ENCODE peak calls at places on chromosomes 7 and 10, in ten cellular contexts. One of them, this sample, is unnamed.

GRCh38 chr10:2222631-2223030 is 485.3 kb upstream of the ADARB2 start:
- DNase-seq in HL-60: no peak
- DNase-seq in spleen: no peak
- DNase-seq in prostate gland: no peak
- DNase-seq in HCT116: no peak
- DNase-seq in Panc1: no peak
- DNase-seq in suprapubic skin: no peak
- DNase-seq in stomach: no peak
- DNase-seq in GM12891: no peak
- DNase-seq in transverse colon: no peak
- DNase-seq in this sample: no peak

GRCh38 chr7:71739520-71740195 is 607.7 kb downstream of the GALNT17 start:
- DNase-seq in HL-60: no peak
- DNase-seq in spleen: no peak
- DNase-seq in prostate gland: no peak
- DNase-seq in HCT116: no peak
- DNase-seq in Panc1: no peak
- DNase-seq in suprapubic skin: no peak
- DNase-seq in stomach: no peak
- DNase-seq in GM12891: no peak
- DNase-seq in transverse colon: no peak
- DNase-seq in this sample: no peak

GRCh38 chr10:108249940-108250339 is 1085.4 kb upstream of the SORCS1 start:
- DNase-seq in HL-60: no peak
- DNase-seq in spleen: no peak
- DNase-seq in prostate gland: no peak
- DNase-seq in HCT116: no peak
- DNase-seq in Panc1: no peak
- DNase-seq in suprapubic skin: no peak
- DNase-seq in stomach: no peak
- DNase-seq in GM12891: no peak
- DNase-seq in transverse colon: no peak
- DNase-seq in this sample: no peak

GRCh38 chr10:123150229-123150985 is 2.5 kb downstream of the HMX2 start:
- DNase-seq in HL-60: no peak
- DNase-seq in spleen: no peak
- DNase-seq in prostate gland: no peak
- DNase-seq in HCT116: no peak
- DNase-seq in Panc1: no peak
- DNase-seq in suprapubic skin: no peak
- DNase-seq in stomach: no peak
- DNase-seq in GM12891: no peak
- DNase-seq in transverse colon: no peak
- DNase-seq in this sample: no peak

GRCh38 chr10:21475393-21475792 is 50.1 kb downstream of the SKIDA1 start:
- DNase-seq in HL-60: no peak
- DNase-seq in spleen: no peak
- DNase-seq in prostate gland: no peak
- DNase-seq in HCT116: no peak
- DNase-seq in Panc1: no peak
- DNase-seq in suprapubic skin: no peak
- DNase-seq in stomach: no peak
- DNase-seq in GM12891: no peak
- DNase-seq in transverse colon: no peak
- DNase-seq in this sample: no peak

GRCh38 chr10:34826221-34826620 is 11.1 kb upstream of the PARD3 start:
- DNase-seq in HL-60: no peak
- DNase-seq in spleen: no peak
- DNase-seq in prostate gland: no peak
- DNase-seq in HCT116: peak
- DNase-seq in Panc1: no peak
- DNase-seq in suprapubic skin: no peak
- DNase-seq in stomach: no peak
- DNase-seq in GM12891: no peak
- DNase-seq in transverse colon: no peak
- DNase-seq in this sample: no peak

GRCh38 chr10:103609231-103610082 is 116.0 kb downstream of the NEURL1 start:
- DNase-seq in HL-60: no peak
- DNase-seq in spleen: no peak
- DNase-seq in prostate gland: peak
- DNase-seq in HCT116: no peak
- DNase-seq in Panc1: no peak
- DNase-seq in suprapubic skin: no peak
- DNase-seq in stomach: no peak
- DNase-seq in GM12891: no peak
- DNase-seq in transverse colon: no peak
- DNase-seq in this sample: no peak

GRCh38 chr7:70739646-70740045 is 392.3 kb upstream of the GALNT17 start:
- DNase-seq in HL-60: no peak
- DNase-seq in spleen: no peak
- DNase-seq in prostate gland: no peak
- DNase-seq in HCT116: no peak
- DNase-seq in Panc1: no peak
- DNase-seq in suprapubic skin: no peak
- DNase-seq in stomach: no peak
- DNase-seq in GM12891: no peak
- DNase-seq in transverse colon: no peak
- DNase-seq in this sample: no peak

GRCh38 chr10:70843776-70844489 is 28.2 kb downstream of the SGPL1 start:
- DNase-seq in HL-60: no peak
- DNase-seq in spleen: no peak
- DNase-seq in prostate gland: no peak
- DNase-seq in HCT116: no peak
- DNase-seq in Panc1: no peak
- DNase-seq in suprapubic skin: no peak
- DNase-seq in stomach: no peak
- DNase-seq in GM12891: no peak
- DNase-seq in transverse colon: no peak
- DNase-seq in this sample: no peak

GRCh38 chr7:135170223-135170997 is at the start of gene CYREN:
- DNase-seq in HL-60: peak
- DNase-seq in spleen: peak
- DNase-seq in prostate gland: peak
- DNase-seq in HCT116: peak
- DNase-seq in Panc1: peak
- DNase-seq in suprapubic skin: peak
- DNase-seq in stomach: peak
- DNase-seq in GM12891: peak
- DNase-seq in transverse colon: peak
- DNase-seq in this sample: no peak

GRCh38 chr10:109895095-109895818 is 28.1 kb downstream of the XPNPEP1 start:
- DNase-seq in HL-60: no peak
- DNase-seq in spleen: no peak
- DNase-seq in prostate gland: no peak
- DNase-seq in HCT116: no peak
- DNase-seq in Panc1: no peak
- DNase-seq in suprapubic skin: no peak
- DNase-seq in stomach: peak
- DNase-seq in GM12891: no peak
- DNase-seq in transverse colon: no peak
- DNase-seq in this sample: no peak

GRCh38 chr7:90250601-90251303 is 5.8 kb downstream of the CFAP69 start:
- DNase-seq in HL-60: no peak
- DNase-seq in spleen: no peak
- DNase-seq in prostate gland: no peak
- DNase-seq in HCT116: no peak
- DNase-seq in Panc1: no peak
- DNase-seq in suprapubic skin: no peak
- DNase-seq in stomach: no peak
- DNase-seq in GM12891: no peak
- DNase-seq in transverse colon: no peak
- DNase-seq in this sample: no peak

DNA sequence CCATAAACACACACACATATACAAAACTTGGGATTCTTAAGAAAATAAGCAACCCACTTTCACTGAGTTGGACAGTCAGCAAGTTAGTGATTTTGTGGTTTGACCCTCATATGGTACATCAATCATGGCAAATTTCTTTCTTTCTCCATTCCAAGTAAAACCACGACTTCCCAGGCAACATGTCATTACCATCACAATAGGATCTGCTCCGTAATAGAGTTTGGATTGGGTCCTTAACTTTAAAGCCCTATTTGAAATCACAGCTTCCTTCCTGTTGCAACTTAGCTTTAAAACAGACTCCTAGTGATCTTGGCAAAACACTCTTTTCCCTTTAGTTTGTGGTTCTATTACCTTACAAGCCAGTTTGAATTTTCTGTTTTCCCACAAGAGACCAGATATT is 483.6 kb downstream of the INHBA start:
- DNase-seq in HL-60: no peak
- DNase-seq in spleen: no peak
- DNase-seq in prostate gland: no peak
- DNase-seq in HCT116: no peak
- DNase-seq in Panc1: no peak
- DNase-seq in suprapubic skin: no peak
- DNase-seq in stomach: no peak
- DNase-seq in GM12891: no peak
- DNase-seq in transverse colon: no peak
- DNase-seq in this sample: no peak
- TF ChIP-seq POLR2AphosphoS5 in HL-60: no peak
- TF ChIP-seq POLR2AphosphoS5 in spleen: no peak
- TF ChIP-seq POLR2AphosphoS5 in prostate gland: no peak
- TF ChIP-seq POLR2AphosphoS5 in HCT116: no peak
- TF ChIP-seq POLR2AphosphoS5 in Panc1: no peak
- TF ChIP-seq POLR2AphosphoS5 in suprapubic skin: no peak
- TF ChIP-seq POLR2AphosphoS5 in stomach: no peak
- TF ChIP-seq POLR2AphosphoS5 in GM12891: no peak
- TF ChIP-seq POLR2AphosphoS5 in transverse colon: no peak
- TF ChIP-seq POLR2AphosphoS5 in this sample: no peak

DNA sequence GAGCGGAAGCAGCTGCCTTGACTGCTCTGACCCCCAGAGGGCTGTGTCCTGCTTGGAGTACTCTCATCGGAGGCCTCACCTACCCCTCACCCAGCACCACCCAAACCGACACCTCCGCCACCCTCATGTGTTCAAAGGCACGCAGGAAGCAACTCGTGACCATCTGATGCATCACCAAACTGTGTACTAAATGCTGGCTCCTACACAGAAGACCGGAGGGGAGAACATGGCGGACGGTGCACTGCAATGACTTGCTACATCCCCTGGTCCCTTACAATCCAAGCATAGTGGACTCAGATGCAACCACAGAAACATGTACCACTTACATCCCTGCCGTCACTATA is 3.4 kb downstream of the PDAP1 start:
- DNase-seq in HL-60: no peak
- DNase-seq in spleen: no peak
- DNase-seq in prostate gland: no peak
- DNase-seq in HCT116: no peak
- DNase-seq in Panc1: no peak
- DNase-seq in suprapubic skin: no peak
- DNase-seq in stomach: no peak
- DNase-seq in GM12891: no peak
- DNase-seq in transverse colon: no peak
- DNase-seq in this sample: no peak
- TF ChIP-seq POLR2AphosphoS5 in HL-60: no peak
- TF ChIP-seq POLR2AphosphoS5 in spleen: no peak
- TF ChIP-seq POLR2AphosphoS5 in prostate gland: no peak
- TF ChIP-seq POLR2AphosphoS5 in HCT116: no peak
- TF ChIP-seq POLR2AphosphoS5 in Panc1: no peak
- TF ChIP-seq POLR2AphosphoS5 in suprapubic skin: no peak
- TF ChIP-seq POLR2AphosphoS5 in stomach: no peak
- TF ChIP-seq POLR2AphosphoS5 in GM12891: no peak
- TF ChIP-seq POLR2AphosphoS5 in transverse colon: no peak
- TF ChIP-seq POLR2AphosphoS5 in this sample: no peak

GRCh38 chr7:88226886-88227516 is 7.2 kb upstream of the SRI start:
- DNase-seq in HL-60: no peak
- DNase-seq in spleen: no peak
- DNase-seq in prostate gland: no peak
- DNase-seq in HCT116: peak
- DNase-seq in Panc1: peak
- DNase-seq in suprapubic skin: no peak
- DNase-seq in stomach: peak
- DNase-seq in GM12891: no peak
- DNase-seq in transverse colon: peak
- DNase-seq in this sample: no peak
- TF ChIP-seq POLR2AphosphoS5 in HL-60: no peak
- TF ChIP-seq POLR2AphosphoS5 in spleen: no peak
- TF ChIP-seq POLR2AphosphoS5 in prostate gland: peak
- TF ChIP-seq POLR2AphosphoS5 in HCT116: no peak
- TF ChIP-seq POLR2AphosphoS5 in Panc1: no peak
- TF ChIP-seq POLR2AphosphoS5 in suprapubic skin: no peak
- TF ChIP-seq POLR2AphosphoS5 in stomach: peak
- TF ChIP-seq POLR2AphosphoS5 in GM12891: no peak
- TF ChIP-seq POLR2AphosphoS5 in transverse colon: peak
- TF ChIP-seq POLR2AphosphoS5 in this sample: no peak

DNA sequence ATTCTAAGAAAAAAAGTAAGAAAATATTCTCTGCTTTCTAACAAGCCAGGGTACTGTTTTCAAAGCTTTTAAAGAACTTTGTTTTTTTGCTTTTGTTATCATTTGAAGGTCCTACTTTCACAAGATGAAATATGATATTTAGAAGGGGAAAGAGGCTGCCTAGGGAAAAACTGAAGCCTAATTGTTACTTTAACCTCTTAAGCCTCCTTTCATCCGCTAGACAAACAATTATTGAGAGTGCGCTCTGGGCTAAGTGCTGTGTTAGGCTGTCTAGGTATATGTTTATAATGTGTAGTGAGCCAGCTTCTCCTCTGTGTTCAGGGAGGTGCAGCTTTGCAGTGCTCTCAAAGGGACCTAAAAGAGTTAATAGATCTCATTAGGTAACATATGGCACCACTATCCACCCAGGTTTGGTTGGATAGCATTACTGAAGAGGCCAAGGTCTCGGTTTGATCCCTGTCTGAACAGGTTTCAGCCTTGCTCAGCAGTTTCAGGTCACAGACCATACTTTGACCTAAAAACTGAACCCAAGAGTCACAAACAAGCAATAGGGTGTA is 17.9 kb downstream of the PDK4 start:
- DNase-seq in HL-60: no peak
- DNase-seq in spleen: no peak
- DNase-seq in prostate gland: no peak
- DNase-seq in HCT116: no peak
- DNase-seq in Panc1: no peak
- DNase-seq in suprapubic skin: no peak
- DNase-seq in stomach: no peak
- DNase-seq in GM12891: no peak
- DNase-seq in transverse colon: no peak
- DNase-seq in this sample: no peak
- TF ChIP-seq POLR2AphosphoS5 in HL-60: no peak
- TF ChIP-seq POLR2AphosphoS5 in spleen: no peak
- TF ChIP-seq POLR2AphosphoS5 in prostate gland: no peak
- TF ChIP-seq POLR2AphosphoS5 in HCT116: no peak
- TF ChIP-seq POLR2AphosphoS5 in Panc1: no peak
- TF ChIP-seq POLR2AphosphoS5 in suprapubic skin: no peak
- TF ChIP-seq POLR2AphosphoS5 in stomach: no peak
- TF ChIP-seq POLR2AphosphoS5 in GM12891: no peak
- TF ChIP-seq POLR2AphosphoS5 in transverse colon: no peak
- TF ChIP-seq POLR2AphosphoS5 in this sample: no peak

GRCh38 chr7:43869898-43870240 is 552 bp upstream of the MRPS24 start:
- DNase-seq in HL-60: peak
- DNase-seq in spleen: peak
- DNase-seq in prostate gland: no peak
- DNase-seq in HCT116: no peak
- DNase-seq in Panc1: no peak
- DNase-seq in suprapubic skin: no peak
- DNase-seq in stomach: no peak
- DNase-seq in GM12891: no peak
- DNase-seq in transverse colon: peak
- DNase-seq in this sample: no peak
- TF ChIP-seq POLR2AphosphoS5 in HL-60: no peak
- TF ChIP-seq POLR2AphosphoS5 in spleen: no peak
- TF ChIP-seq POLR2AphosphoS5 in prostate gland: no peak
- TF ChIP-seq POLR2AphosphoS5 in HCT116: no peak
- TF ChIP-seq POLR2AphosphoS5 in Panc1: no peak
- TF ChIP-seq POLR2AphosphoS5 in suprapubic skin: no peak
- TF ChIP-seq POLR2AphosphoS5 in stomach: peak
- TF ChIP-seq POLR2AphosphoS5 in GM12891: no peak
- TF ChIP-seq POLR2AphosphoS5 in transverse colon: peak
- TF ChIP-seq POLR2AphosphoS5 in this sample: peak

GRCh38 chr7:30800785-30801252 is 29.6 kb downstream of the MINDY4 start:
- DNase-seq in HL-60: peak
- DNase-seq in spleen: no peak
- DNase-seq in prostate gland: peak
- DNase-seq in HCT116: peak
- DNase-seq in Panc1: peak
- DNase-seq in suprapubic skin: no peak
- DNase-seq in stomach: peak
- DNase-seq in GM12891: peak
- DNase-seq in transverse colon: peak
- DNase-seq in this sample: peak
- TF ChIP-seq POLR2AphosphoS5 in HL-60: no peak
- TF ChIP-seq POLR2AphosphoS5 in spleen: no peak
- TF ChIP-seq POLR2AphosphoS5 in prostate gland: peak
- TF ChIP-seq POLR2AphosphoS5 in HCT116: no peak
- TF ChIP-seq POLR2AphosphoS5 in Panc1: no peak
- TF ChIP-seq POLR2AphosphoS5 in suprapubic skin: no peak
- TF ChIP-seq POLR2AphosphoS5 in stomach: peak
- TF ChIP-seq POLR2AphosphoS5 in GM12891: no peak
- TF ChIP-seq POLR2AphosphoS5 in transverse colon: no peak
- TF ChIP-seq POLR2AphosphoS5 in this sample: peak